ENCODE peak calls at places on chromosomes 4 and X, in four cellular contexts. Q is coronary artery, O is amniotic stem cell, A is activated T-helper 1 cell treated with Interleukin-2 at 50 U/mL for 16 hours. R is an unnamed sample.

GRCh38 chrX:14673764-14674163 is 144.4 kb downstream of the GLRA2 start:
- DNase-seq in Q (no peak), O (peak), A (no peak), R (peak)

GRCh38 chr4:165810726-165811125 is 62.3 kb upstream of the TLL1 start:
- DNase-seq in Q (no peak), O (no peak), A (no peak), R (no peak)

GRCh38 chrX:55206152-55206941 is 13.8 kb upstream of the PAGE5 start:
- DNase-seq in Q (no peak), O (no peak), A (no peak), R (no peak)

GRCh38 chr4:71204056-71204455 is 134.8 kb upstream of the SLC4A4 start:
- DNase-seq in Q (no peak), O (no peak), A (no peak), R (no peak)

GRCh38 chr4:8912506-8912905 is 40.9 kb upstream of the HMX1 start:
- DNase-seq in Q (peak), O (no peak), A (no peak), R (no peak)

GRCh38 chr4:173448103-173448502 is 49.2 kb upstream of the SCRG1 start:
- DNase-seq in Q (no peak), O (no peak), A (no peak), R (no peak)

GRCh38 chrX:39677585-39677984 is 420.2 kb downstream of the BCOR start:
- DNase-seq in Q (no peak), O (no peak), A (no peak), R (no peak)

GRCh38 chr4:56289934-56290333 is 97.4 kb downstream of the AASDH start:
- DNase-seq in Q (no peak), O (no peak), A (no peak), R (no peak)

GRCh38 chr4:165204462-165204830 is 2.9 kb upstream of the KLHL2 start:
- DNase-seq in Q (no peak), O (no peak), A (no peak), R (no peak)

GRCh38 chrX:96984538-96984937 is 100.8 kb downstream of the RPA4 start:
- DNase-seq in Q (no peak), O (no peak), A (no peak), R (no peak)

GRCh38 chr4:47071863-47072441 is 40.6 kb downstream of the GABRB1 start:
- DNase-seq in Q (no peak), O (peak), A (no peak), R (no peak)

GRCh38 chr4:110854021-110854678 is 231.3 kb upstream of the PITX2 start:
- DNase-seq in Q (no peak), O (peak), A (no peak), R (peak)

GRCh38 chr4:41373221-41373620 is 116.5 kb downstream of the UCHL1 start:
- DNase-seq in Q (no peak), O (no peak), A (no peak), R (no peak)

GRCh38 chr4:142705820-142706219 is 140.3 kb downstream of the INPP4B start:
- DNase-seq in Q (no peak), O (no peak), A (no peak), R (no peak)

GRCh38 chr4:44287505-44287904 is 161.1 kb downstream of the KCTD8 start:
- DNase-seq in Q (no peak), O (no peak), A (no peak), R (no peak)

GRCh38 chrX:74286950-74287349 is 17.0 kb upstream of the ZCCHC13 start:
- DNase-seq in Q (no peak), O (no peak), A (no peak), R (peak)

GRCh38 chr4:48047421-48047844 is 30.9 kb downstream of the NIPAL1 start:
- DNase-seq in Q (no peak), O (no peak), A (peak), R (no peak)

GRCh38 chrX:30278365-30278764 is 30.8 kb downstream of the NR0B1 start:
- DNase-seq in Q (no peak), O (no peak), A (no peak), R (no peak)

GRCh38 chr4:39037491-39037825 is 5.2 kb upstream of the TMEM156 start:
- DNase-seq in Q (no peak), O (no peak), A (no peak), R (no peak)

GRCh38 chr4:81164623-81165416 is 50.2 kb downstream of the PRKG2 start:
- DNase-seq in Q (no peak), O (no peak), A (no peak), R (no peak)

GRCh38 chr4:89140168-89140759 is 28.9 kb downstream of the TIGD2 start:
- DNase-seq in Q (no peak), O (no peak), A (no peak), R (no peak)

GRCh38 chr4:166903408-166903807 is 330.9 kb downstream of the SPOCK3 start:
- DNase-seq in Q (no peak), O (no peak), A (no peak), R (no peak)

GRCh38 chr4:120964596-120964995 is 42.1 kb upstream of the PRDM5 start:
- DNase-seq in Q (no peak), O (no peak), A (no peak), R (no peak)

GRCh38 chr4:13865871-13866669 is 238.5 kb upstream of the BOD1L1 start:
- DNase-seq in Q (no peak), O (no peak), A (no peak), R (no peak)

GRCh38 chrX:107970073-107970472 is 12.1 kb downstream of the TEX13B start:
- DNase-seq in Q (no peak), O (no peak), A (no peak), R (no peak)

GRCh38 chr4:85050736-85051135 is 84.2 kb upstream of the WDFY3 start:
- DNase-seq in Q (no peak), O (no peak), A (no peak), R (no peak)

GRCh38 chrX:41666251-41666650 is 22.5 kb upstream of the GPR34 start:
- DNase-seq in Q (no peak), O (no peak), A (no peak), R (no peak)

GRCh38 chr4:125243835-125244397 is 70.8 kb upstream of the FAT4 start:
- DNase-seq in Q (no peak), O (no peak), A (no peak), R (no peak)

R was measured in smooth muscle cell of the brain vasculature.